ENCODE peak calls at places on chromosomes 6 and 20, in six cellular contexts. One of them, this sample, is unnamed.

GRCh38 chr6:97663252-97663651 is 380.2 kb upstream of the MMS22L start:
- DNase-seq in heart left ventricle: no peak
- DNase-seq in K562: no peak
- DNase-seq in uterus: no peak
- DNase-seq in spleen: peak; percentile 19
- DNase-seq in ovary: no peak
- DNase-seq in this sample: no peak

GRCh38 chr6:44471271-44471981 is 83.9 kb downstream of the CDC5L start:
- DNase-seq in uterus: no peak
- DNase-seq in K562: peak; percentile 93
- DNase-seq in spleen: no peak
- DNase-seq in heart left ventricle: peak; percentile 60
- DNase-seq in ovary: no peak
- DNase-seq in this sample: no peak

GRCh38 chr20:14055127-14055742 is 59.9 kb downstream of the MACROD2 start:
- DNase-seq in spleen: no peak
- DNase-seq in uterus: no peak
- DNase-seq in ovary: no peak
- DNase-seq in heart left ventricle: no peak
- DNase-seq in K562: peak; percentile 59
- DNase-seq in this sample: peak; percentile 55

GRCh38 chr6:168201383-168201782 is 118.2 kb downstream of the DACT2 start:
- DNase-seq in uterus: no peak
- DNase-seq in ovary: no peak
- DNase-seq in heart left ventricle: no peak
- DNase-seq in K562: peak; percentile 23
- DNase-seq in spleen: no peak
- DNase-seq in this sample: no peak

GRCh38 chr20:25584905-25585704 is at the start of gene NINL:
- DNase-seq in ovary: peak; percentile 86
- DNase-seq in uterus: peak; percentile 59
- DNase-seq in K562: peak; percentile 16
- DNase-seq in heart left ventricle: no peak
- DNase-seq in spleen: peak; percentile 80
- DNase-seq in this sample: peak; percentile 49

GRCh38 chr6:52271852-52272460 is 12.6 kb downstream of the MCM3 start:
- DNase-seq in spleen: no peak
- DNase-seq in heart left ventricle: peak; percentile 41
- DNase-seq in ovary: no peak
- DNase-seq in uterus: no peak
- DNase-seq in K562: no peak
- DNase-seq in this sample: no peak

GRCh38 chr6:30483677-30484279 is 5.5 kb upstream of the HLA-E start:
- DNase-seq in ovary: no peak
- DNase-seq in K562: peak; percentile 83
- DNase-seq in uterus: no peak
- DNase-seq in heart left ventricle: no peak
- DNase-seq in spleen: no peak
- DNase-seq in this sample: peak; percentile 32

GRCh38 chr6:29747688-29748250 is 24.5 kb downstream of the HLA-F start:
- DNase-seq in ovary: no peak
- DNase-seq in uterus: no peak
- DNase-seq in K562: no peak
- DNase-seq in heart left ventricle: no peak
- DNase-seq in spleen: no peak
- DNase-seq in this sample: no peak

GRCh38 chr6:89500486-89501020 is 67.6 kb downstream of the ANKRD6 start:
- DNase-seq in spleen: no peak
- DNase-seq in ovary: no peak
- DNase-seq in K562: no peak
- DNase-seq in heart left ventricle: no peak
- DNase-seq in uterus: no peak
- DNase-seq in this sample: no peak

GRCh38 chr6:156972145-156972544 is 195.0 kb downstream of the ARID1B start:
- DNase-seq in K562: no peak
- DNase-seq in spleen: no peak
- DNase-seq in ovary: no peak
- DNase-seq in uterus: no peak
- DNase-seq in heart left ventricle: no peak
- DNase-seq in this sample: no peak

GRCh38 chr6:156974897-156975296 is 197.7 kb downstream of the ARID1B start:
- DNase-seq in ovary: no peak
- DNase-seq in uterus: no peak
- DNase-seq in K562: no peak
- DNase-seq in spleen: no peak
- DNase-seq in heart left ventricle: no peak
- DNase-seq in this sample: no peak

GRCh38 chr6:156977527-156978291 is 200.5 kb downstream of the ARID1B start:
- DNase-seq in uterus: peak; percentile 40
- DNase-seq in ovary: no peak
- DNase-seq in spleen: no peak
- DNase-seq in heart left ventricle: peak; percentile 50
- DNase-seq in K562: no peak
- DNase-seq in this sample: peak; percentile 77

GRCh38 chr6:156976144-156977088 is 199.2 kb downstream of the ARID1B start:
- DNase-seq in K562: no peak
- DNase-seq in ovary: no peak
- DNase-seq in heart left ventricle: no peak
- DNase-seq in uterus: no peak
- DNase-seq in spleen: no peak
- DNase-seq in this sample: no peak

GRCh38 chr6:156975414-156975813 is 198.2 kb downstream of the ARID1B start:
- DNase-seq in uterus: no peak
- DNase-seq in K562: no peak
- DNase-seq in heart left ventricle: no peak
- DNase-seq in spleen: no peak
- DNase-seq in ovary: no peak
- DNase-seq in this sample: no peak
- H3K4me3 ChIP-seq in uterus: no peak overlapping the region
- H3K4me3 ChIP-seq in K562: no peak overlapping the region
- H3K4me3 ChIP-seq in heart left ventricle: no peak overlapping the region
- H3K4me3 ChIP-seq in spleen: peak overlapping the region; percentile 39
- H3K4me3 ChIP-seq in ovary: no peak overlapping the region
- H3K4me3 ChIP-seq in this sample: no peak overlapping the region

GRCh38 chr20:57070296-57070695 is 196.1 kb downstream of the BMP7 start:
- DNase-seq in K562: no peak
- DNase-seq in heart left ventricle: no peak
- DNase-seq in uterus: no peak
- DNase-seq in ovary: no peak
- DNase-seq in spleen: no peak
- DNase-seq in this sample: no peak

GRCh38 chr20:57071283-57071701 is 195.1 kb downstream of the BMP7 start:
- DNase-seq in uterus: no peak
- DNase-seq in spleen: no peak
- DNase-seq in K562: no peak
- DNase-seq in heart left ventricle: no peak
- DNase-seq in ovary: no peak
- DNase-seq in this sample: no peak

GRCh38 chr20:57066126-57066900 is 200.1 kb downstream of the BMP7 start:
- DNase-seq in spleen: no peak
- DNase-seq in ovary: no peak
- DNase-seq in K562: no peak
- DNase-seq in heart left ventricle: no peak
- DNase-seq in uterus: no peak
- DNase-seq in this sample: no peak

GRCh38 chr20:57072184-57072583 is 194.3 kb downstream of the BMP7 start:
- DNase-seq in K562: no peak
- DNase-seq in spleen: no peak
- DNase-seq in ovary: no peak
- DNase-seq in heart left ventricle: no peak
- DNase-seq in uterus: no peak
- DNase-seq in this sample: no peak

GRCh38 chr20:57069442-57069841 is 197.0 kb downstream of the BMP7 start:
- DNase-seq in heart left ventricle: no peak
- DNase-seq in K562: no peak
- DNase-seq in spleen: no peak
- DNase-seq in uterus: no peak
- DNase-seq in ovary: no peak
- DNase-seq in this sample: no peak
- H3K27me3 ChIP-seq in heart left ventricle: peaks cover 33% of the 10 kb centered on the region
- H3K27me3 ChIP-seq in K562: peaks cover 54% of the 10 kb centered on the region
- H3K27me3 ChIP-seq in spleen: no peaks in the 10 kb centered on the region
- H3K27me3 ChIP-seq in uterus: no peaks in the 10 kb centered on the region
- H3K27me3 ChIP-seq in ovary: no peaks in the 10 kb centered on the region
- H3K27me3 ChIP-seq in this sample: no peaks in the 10 kb centered on the region

DNA sequence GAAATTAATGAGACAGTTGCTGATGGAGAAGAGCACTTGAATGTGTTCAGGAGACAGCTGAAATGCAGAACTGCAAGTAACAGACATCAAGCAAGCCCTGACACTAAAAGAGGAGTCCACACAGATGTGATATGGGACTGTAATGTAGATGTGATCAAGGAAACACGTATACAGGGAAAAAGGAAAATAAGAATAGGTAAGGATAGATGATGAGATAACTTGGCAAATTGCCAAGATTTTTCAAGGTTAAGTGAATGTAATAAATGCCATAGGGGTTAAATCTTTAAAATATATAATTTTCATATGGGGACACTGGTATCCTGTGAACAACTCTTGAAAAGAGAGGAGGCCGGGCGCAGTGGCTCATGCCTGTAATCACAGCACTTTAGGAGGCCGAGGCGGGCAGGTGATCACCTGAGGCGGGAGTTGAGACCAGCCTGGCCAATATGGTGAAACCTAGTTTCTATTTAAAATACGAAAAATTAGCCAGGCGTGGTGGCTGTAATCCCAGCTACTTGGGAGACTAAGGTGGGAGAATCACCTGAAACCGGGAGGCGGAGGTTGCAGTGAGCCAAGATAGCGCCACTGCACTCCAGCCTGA is 7.2 kb upstream of the SNX14 start:
- DNase-seq in spleen: no peak
- DNase-seq in heart left ventricle: no peak
- DNase-seq in ovary: no peak
- DNase-seq in uterus: no peak
- DNase-seq in K562: no peak
- DNase-seq in this sample: no peak
- TF ChIP-seq POLR2A in spleen: no peak
- TF ChIP-seq POLR2A in heart left ventricle: no peak
- TF ChIP-seq POLR2A in ovary: no peak
- TF ChIP-seq POLR2A in uterus: no peak
- TF ChIP-seq POLR2A in K562: peak; percentile 7
- TF ChIP-seq POLR2A in this sample: no peak

DNA sequence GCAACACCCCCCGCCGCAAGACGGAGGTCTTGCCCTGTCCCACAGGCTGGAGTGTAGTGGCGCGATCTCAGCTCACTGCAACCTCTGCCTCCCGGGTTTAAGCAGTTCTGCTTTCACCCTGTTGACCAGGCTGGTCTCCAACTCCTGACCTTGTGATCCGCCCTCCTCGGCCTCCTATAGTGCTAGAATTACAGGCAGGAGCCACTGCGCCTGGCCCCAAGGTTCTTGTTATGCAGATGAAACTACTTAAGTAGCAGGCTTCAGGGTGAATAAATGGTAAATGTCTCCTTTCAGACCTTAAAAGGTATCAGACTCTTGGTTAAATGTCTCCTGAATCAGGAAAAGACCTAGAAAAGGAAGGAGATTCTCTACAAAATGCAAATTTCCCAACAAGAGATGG is 95.4 kb upstream of the TMEM181 start:
- DNase-seq in spleen: no peak
- DNase-seq in uterus: no peak
- DNase-seq in heart left ventricle: no peak
- DNase-seq in K562: no peak
- DNase-seq in ovary: no peak
- DNase-seq in this sample: no peak
- H3K4me3 ChIP-seq in spleen: no peak overlapping the region
- H3K4me3 ChIP-seq in uterus: no peak overlapping the region
- H3K4me3 ChIP-seq in heart left ventricle: no peak overlapping the region
- H3K4me3 ChIP-seq in K562: no peak overlapping the region
- H3K4me3 ChIP-seq in ovary: no peak overlapping the region
- H3K4me3 ChIP-seq in this sample: no peak overlapping the region

DNA sequence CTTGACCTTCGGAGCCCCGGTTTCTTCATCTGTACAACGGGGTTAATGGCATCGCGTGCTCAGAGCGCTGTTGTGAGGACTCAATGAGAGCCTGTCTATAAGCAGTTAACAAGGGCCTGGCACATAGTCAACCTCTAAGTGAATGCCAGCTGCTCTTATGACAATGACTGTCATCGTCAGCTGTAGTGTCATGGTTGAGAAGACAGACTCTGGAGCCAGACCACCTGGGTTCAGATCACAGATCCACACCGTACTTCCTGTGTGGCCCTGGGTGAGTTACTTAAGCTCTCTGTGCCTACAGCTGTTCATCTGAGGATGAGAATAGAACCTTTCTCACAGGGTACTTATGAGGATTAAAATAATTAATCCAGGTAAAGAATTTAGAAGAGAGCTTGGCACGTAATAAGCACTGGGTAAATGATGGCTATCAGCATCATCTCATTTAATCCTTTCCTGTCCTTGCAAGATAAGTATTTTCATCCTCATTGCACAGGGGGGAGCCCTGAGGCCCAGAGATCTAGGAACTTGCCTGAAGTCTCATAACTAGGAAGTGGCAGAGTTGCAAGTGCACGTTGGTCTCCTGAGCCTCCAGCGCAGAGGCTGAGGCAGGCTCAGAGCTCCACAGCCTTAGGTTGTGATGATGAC is 105.3 kb downstream of the EYA2 start:
- DNase-seq in uterus: no peak
- DNase-seq in heart left ventricle: no peak
- DNase-seq in spleen: peak; percentile 22
- DNase-seq in ovary: no peak
- DNase-seq in K562: no peak
- DNase-seq in this sample: no peak
- H3K27me3 ChIP-seq in uterus: no peaks in the 10 kb centered on the region
- H3K27me3 ChIP-seq in heart left ventricle: no peaks in the 10 kb centered on the region
- H3K27me3 ChIP-seq in spleen: peaks cover 5% of the 10 kb centered on the region
- H3K27me3 ChIP-seq in ovary: no peaks in the 10 kb centered on the region
- H3K27me3 ChIP-seq in K562: peaks cover 17% of the 10 kb centered on the region
- H3K27me3 ChIP-seq in this sample: no peaks in the 10 kb centered on the region

GRCh38 chr6:26021350-26022165 is 59.0 kb downstream of the TRIM38 start:
- DNase-seq in uterus: peak; percentile 92
- DNase-seq in spleen: peak; percentile 97
- DNase-seq in heart left ventricle: peak; percentile 95
- DNase-seq in ovary: peak; percentile 92
- DNase-seq in K562: peak; percentile 97
- DNase-seq in this sample: peak; percentile 94
- TF ChIP-seq POLR2A in uterus: peak; percentile 53
- TF ChIP-seq POLR2A in spleen: peak; percentile 77
- TF ChIP-seq POLR2A in heart left ventricle: peak; percentile 47
- TF ChIP-seq POLR2A in ovary: peak; percentile 90
- TF ChIP-seq POLR2A in K562: peak; percentile 98
- TF ChIP-seq POLR2A in this sample: peak; percentile 47

GRCh38 chr20:10219452-10219791 is 792 bp downstream of the SNAP25 start:
- DNase-seq in ovary: peak; percentile 93
- DNase-seq in spleen: peak; percentile 86
- DNase-seq in uterus: peak; percentile 80
- DNase-seq in K562: peak; percentile 65
- DNase-seq in heart left ventricle: peak; percentile 70
- DNase-seq in this sample: peak; percentile 56
- H3K4me3 ChIP-seq in ovary: peak overlapping the region; percentile 44
- H3K4me3 ChIP-seq in spleen: no peak overlapping the region
- H3K4me3 ChIP-seq in uterus: peak overlapping the region; percentile 36
- H3K4me3 ChIP-seq in K562: no peak overlapping the region
- H3K4me3 ChIP-seq in heart left ventricle: peak overlapping the region; percentile 48
- H3K4me3 ChIP-seq in this sample: peak overlapping the region; percentile 23

This sample was measured in prostate gland.